ENCODE peak calls at places on chromosome 4, in eight cellular contexts. M, V, A, Z, U, Y, R and K are unnamed samples.

GRCh38 chr4:53734584-53735363 is 143.5 kb upstream of the LNX1 start:
- DNase-seq in Y (peak; percentile 43), M (peak; percentile 6), U (no peak), V (peak; percentile 73), Z (no peak), R (peak; percentile 21), A (no peak), K (peak; percentile 51)

GRCh38 chr4:7812921-7813320 is 126.7 kb downstream of the AFAP1 start:
- DNase-seq in A (no peak), M (no peak), Y (no peak), V (no peak), U (no peak), R (no peak), Z (no peak), K (no peak)

GRCh38 chr4:153467154-153467896 is 1.2 kb downstream of the TMEM131L start:
- DNase-seq in V (no peak), Z (no peak), Y (peak; percentile 55), M (peak; percentile 14), A (peak; percentile 83), R (peak; percentile 36), U (peak; percentile 15), K (peak; percentile 25)

GRCh38 chr4:117965608-117966007 is 68.7 kb upstream of the NDST3 start:
- DNase-seq in A (no peak), U (no peak), M (no peak), Z (no peak), V (no peak), Y (no peak), R (peak; percentile 6), K (no peak)

GRCh38 chr4:166019441-166019840 is 146.4 kb downstream of the TLL1 start:
- DNase-seq in Z (no peak), V (no peak), R (no peak), Y (no peak), U (no peak), M (no peak), A (no peak), K (no peak)

GRCh38 chr4:165016971-165017370 is 14.8 kb upstream of the TRIM60 start:
- DNase-seq in Y (no peak), Z (no peak), V (no peak), R (no peak), M (no peak), U (no peak), A (no peak), K (no peak)

GRCh38 chr4:173014113-173014558 is 154.5 kb upstream of the GALNT7 start:
- DNase-seq in M (peak; percentile 38), U (peak; percentile 66), R (peak; percentile 66), Z (no peak), A (no peak), V (no peak), Y (peak; percentile 88), K (peak; percentile 64)

GRCh38 chr4:182593413-182593812 is 323.8 kb downstream of the DCTD start:
- DNase-seq in V (no peak), R (no peak), U (no peak), Z (no peak), Y (no peak), M (no peak), A (no peak), K (no peak)

GRCh38 chr4:169658970-169659735 is 38.8 kb downstream of the CLCN3 start:
- DNase-seq in M (no peak), Z (no peak), Y (no peak), A (no peak), U (peak; percentile 18), V (no peak), R (peak; percentile 15), K (peak; percentile 12)

GRCh38 chr4:185708348-185708747 is 103.6 kb downstream of the SORBS2 start:
- DNase-seq in Z (no peak), Y (peak; percentile 80), R (peak; percentile 12), V (peak; percentile 17), U (no peak), M (peak; percentile 20), A (no peak), K (peak; percentile 58)

GRCh38 chr4:164755432-164755831 is 1.5 kb downstream of the SMIM31 start:
- DNase-seq in Z (no peak), A (no peak), M (no peak), Y (no peak), V (no peak), U (no peak), R (no peak), K (no peak)

GRCh38 chr4:101678180-101678579 is 112.3 kb upstream of the BANK1 start:
- DNase-seq in U (no peak), R (no peak), Z (no peak), Y (no peak), A (no peak), M (no peak), V (peak; percentile 5), K (peak; percentile 64)

GRCh38 chr4:26208237-26208985 is 112.4 kb upstream of the RBPJ start:
- DNase-seq in Y (no peak), A (no peak), R (no peak), M (no peak), U (no peak), Z (no peak), V (no peak), K (no peak)

GRCh38 chr4:48557478-48557877 is 67.4 kb downstream of the ZAR1 start:
- DNase-seq in R (peak; percentile 10), A (no peak), Y (peak; percentile 7), V (no peak), U (peak; percentile 15), M (peak; percentile 5), Z (no peak), K (peak; percentile 8)

GRCh38 chr4:98961770-98962169 is 32.8 kb upstream of the EIF4E start:
- DNase-seq in Z (no peak), Y (peak; percentile 51), A (no peak), U (no peak), M (no peak), V (no peak), R (no peak), K (no peak)

GRCh38 chr4:16617416-16617815 is 281.0 kb downstream of the LDB2 start:
- DNase-seq in R (no peak), Y (no peak), V (peak; percentile 75), Z (no peak), A (no peak), U (no peak), M (no peak), K (peak; percentile 53)

GRCh38 chr4:20044502-20044911 is 207.2 kb upstream of the SLIT2 start:
- DNase-seq in U (no peak), V (peak; percentile 72), A (no peak), M (peak; percentile 7), R (no peak), Z (no peak), Y (peak; percentile 84), K (peak; percentile 85)

GRCh38 chr4:78691971-78692814 is 84.0 kb upstream of the BMP2K start:
- DNase-seq in R (no peak), A (no peak), Y (no peak), M (no peak), Z (no peak), U (no peak), V (peak; percentile 41), K (no peak)

GRCh38 chr4:116055857-116056827 is 942.7 kb upstream of the NDST4 start:
- DNase-seq in V (no peak), M (peak; percentile 2), R (no peak), Y (peak; percentile 33), A (no peak), Z (no peak), U (peak; percentile 32), K (no peak)

GRCh38 chr4:46270986-46271596 is 118.8 kb downstream of the GABRA2 start:
- DNase-seq in U (peak; percentile 42), R (peak; percentile 27), Z (no peak), A (no peak), Y (peak; percentile 8), V (peak; percentile 4), M (peak; percentile 2), K (peak; percentile 5)

GRCh38 chr4:165684177-165684870 is 188.7 kb upstream of the TLL1 start:
- DNase-seq in U (peak; percentile 74), R (peak; percentile 78), A (no peak), V (peak; percentile 1), Y (peak; percentile 93), Z (peak; percentile 26), M (peak; percentile 29), K (peak; percentile 93)